ENCODE peak calls at places on chromosomes 16 and 17, in nine cellular contexts. J is CD8-positive, alpha-beta memory T cell; C is adipocyte; P is body of pancreas; R is uterus; U is HCT116; Q is CD4-positive, alpha-beta memory T cell; T is cardiac muscle cell; O is ascending aorta. B is an unnamed sample. For H3K9me3 and H3K4me1, the result is how much of the 10 kb centered on the place peaks cover.

GRCh38 chr17:42183741-42184711 is 1.2 kb downstream of the HCRT start:
- DNase-seq in C (peak), T (peak), P (peak), J (peak), O (no peak), U (peak), Q (peak), R (peak), B (peak)

GRCh38 chr17:79182176-79183160 is 107.8 kb downstream of the ENGASE start:
- DNase-seq in J (no peak), C (no peak), Q (no peak), P (no peak), O (no peak), R (no peak), T (no peak), U (no peak), B (no peak)

GRCh38 chr17:10698116-10698818 is 873 bp downstream of the ADPRM start:
- DNase-seq in Q (peak), P (no peak), O (no peak), J (no peak), T (no peak), U (no peak), R (no peak), C (peak), B (peak)

GRCh38 chr16:23595246-23595950 is 718 bp downstream of the NDUFAB1 start:
- DNase-seq in T (peak), R (no peak), C (peak), J (no peak), P (no peak), Q (no peak), O (no peak), U (no peak), B (no peak)

GRCh38 chr17:11719852-11720251 is 121.6 kb downstream of the DNAH9 start:
- DNase-seq in Q (no peak), T (no peak), J (no peak), O (no peak), P (no peak), U (no peak), C (no peak), R (no peak), B (no peak)

GRCh38 chr16:86565644-86566511 is 751 bp upstream of the FOXC2 start:
- DNase-seq in J (no peak), O (no peak), R (no peak), T (peak), P (no peak), Q (no peak), U (no peak), C (no peak), B (no peak)

GRCh38 chr17:63150466-63150865 is 184.4 kb downstream of the TANC2 start:
- DNase-seq in C (peak), R (no peak), P (no peak), J (no peak), U (no peak), Q (no peak), T (no peak), O (no peak), B (no peak)

GRCh38 chr17:31674305-31674704 is 184.7 kb downstream of the COPRS start:
- DNase-seq in P (no peak), R (no peak), C (peak), U (no peak), Q (no peak), T (no peak), O (no peak), J (no peak), B (peak)

GRCh38 chr16:51880776-51881175 is 666.2 kb downstream of the TOX3 start:
- DNase-seq in U (no peak), T (no peak), Q (no peak), C (peak), J (no peak), R (no peak), P (no peak), O (no peak), B (peak)

GRCh38 chr17:58403312-58403711 is 14.0 kb downstream of the RNF43 start:
- DNase-seq in Q (no peak), R (no peak), T (no peak), J (no peak), U (no peak), C (no peak), O (no peak), P (no peak), B (peak)

GRCh38 chr16:58440094-58440493 is 47.8 kb downstream of the GINS3 start:
- DNase-seq in Q (no peak), C (no peak), R (no peak), T (no peak), P (no peak), J (no peak), U (no peak), O (no peak), B (no peak)

GRCh38 chr17:48505788-48506187 is 25.0 kb downstream of the HOXB1 start:
- DNase-seq in O (no peak), T (peak), C (peak), P (no peak), U (peak), J (peak), Q (peak), R (no peak), B (peak)

GRCh38 chr16:48612621-48613020 is 2.6 kb upstream of the N4BP1 start:
- DNase-seq in J (peak), O (no peak), R (no peak), U (no peak), C (no peak), T (no peak), Q (no peak), P (no peak), B (no peak)

GRCh38 chr16:47888142-47888541 is 267.7 kb downstream of the ABCC12 start:
- DNase-seq in O (no peak), P (no peak), Q (no peak), R (no peak), T (no peak), C (peak), U (no peak), J (no peak), B (peak)

GRCh38 chr16:56424404-56424765 is 960 bp downstream of the AMFR start:
- DNase-seq in Q (no peak), J (no peak), R (no peak), C (peak), P (no peak), O (no peak), T (peak), U (no peak), B (peak)

GRCh38 chr16:49463529-49463928 is 89.9 kb downstream of the C16orf78 start:
- DNase-seq in R (no peak), Q (peak), J (peak), U (no peak), C (no peak), O (no peak), T (no peak), P (peak), B (no peak)

GRCh38 chr16:6317924-6318323 is 1014.7 kb upstream of the RBFOX1 start:
- DNase-seq in P (no peak), Q (no peak), C (no peak), O (no peak), U (no peak), T (no peak), J (no peak), R (no peak), B (no peak)

DNA sequence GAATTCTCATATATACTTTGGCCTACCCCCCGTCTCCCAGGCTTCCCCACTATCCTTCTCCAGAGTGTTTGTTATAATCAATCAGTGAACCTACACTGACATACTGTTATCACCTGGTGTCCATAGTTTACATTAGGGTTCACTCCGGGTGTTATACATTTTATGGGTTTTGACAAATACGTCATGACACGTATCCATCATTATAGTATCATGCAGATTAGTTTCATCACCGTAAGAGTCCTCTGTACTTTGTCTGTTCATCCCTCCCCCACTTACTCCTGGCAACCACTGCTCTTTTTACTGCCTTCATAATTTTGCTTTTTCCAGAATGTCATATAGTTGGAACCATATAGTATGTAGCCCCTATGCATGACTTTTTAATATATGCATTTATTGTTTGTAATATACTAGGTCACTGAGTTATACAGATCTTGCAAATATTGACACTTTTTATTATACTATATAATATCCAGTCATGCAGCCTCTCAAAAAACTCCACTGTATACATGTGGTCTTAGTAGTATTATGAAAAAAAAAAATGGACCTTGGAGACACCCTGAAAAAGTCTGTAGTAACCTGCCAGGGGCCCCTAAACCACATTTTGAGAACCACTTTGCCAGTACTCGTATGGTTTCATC is 28.4 kb downstream of the PPM1D start:
- DNase-seq in T (no peak), O (no peak), R (no peak), Q (no peak), J (no peak), P (no peak), C (no peak), U (no peak), B (no peak)
- H3K9me3 ChIP-seq in T (under half), O (under half), R (under half), Q (under half), J (under half), P (under half), C (under half), U (under half), B (under half)

GRCh38 chr17:81424613-81425017 is 29.4 kb downstream of the BAHCC1 start:
- DNase-seq in C (no peak), R (no peak), T (no peak), J (no peak), U (no peak), O (no peak), Q (no peak), P (no peak), B (no peak)

GRCh38 chr17:81424151-81424550 is 28.9 kb downstream of the BAHCC1 start:
- DNase-seq in T (no peak), U (no peak), O (no peak), R (no peak), Q (no peak), J (no peak), C (no peak), P (no peak), B (no peak)

GRCh38 chr17:81420769-81421462 is 25.7 kb downstream of the BAHCC1 start:
- DNase-seq in O (no peak), P (peak), J (no peak), U (no peak), C (peak), T (no peak), R (no peak), Q (no peak), B (no peak)

GRCh38 chr17:81423698-81424071 is 28.4 kb downstream of the BAHCC1 start:
- DNase-seq in T (no peak), C (no peak), U (no peak), Q (no peak), O (no peak), P (no peak), J (no peak), R (no peak), B (no peak)

DNA sequence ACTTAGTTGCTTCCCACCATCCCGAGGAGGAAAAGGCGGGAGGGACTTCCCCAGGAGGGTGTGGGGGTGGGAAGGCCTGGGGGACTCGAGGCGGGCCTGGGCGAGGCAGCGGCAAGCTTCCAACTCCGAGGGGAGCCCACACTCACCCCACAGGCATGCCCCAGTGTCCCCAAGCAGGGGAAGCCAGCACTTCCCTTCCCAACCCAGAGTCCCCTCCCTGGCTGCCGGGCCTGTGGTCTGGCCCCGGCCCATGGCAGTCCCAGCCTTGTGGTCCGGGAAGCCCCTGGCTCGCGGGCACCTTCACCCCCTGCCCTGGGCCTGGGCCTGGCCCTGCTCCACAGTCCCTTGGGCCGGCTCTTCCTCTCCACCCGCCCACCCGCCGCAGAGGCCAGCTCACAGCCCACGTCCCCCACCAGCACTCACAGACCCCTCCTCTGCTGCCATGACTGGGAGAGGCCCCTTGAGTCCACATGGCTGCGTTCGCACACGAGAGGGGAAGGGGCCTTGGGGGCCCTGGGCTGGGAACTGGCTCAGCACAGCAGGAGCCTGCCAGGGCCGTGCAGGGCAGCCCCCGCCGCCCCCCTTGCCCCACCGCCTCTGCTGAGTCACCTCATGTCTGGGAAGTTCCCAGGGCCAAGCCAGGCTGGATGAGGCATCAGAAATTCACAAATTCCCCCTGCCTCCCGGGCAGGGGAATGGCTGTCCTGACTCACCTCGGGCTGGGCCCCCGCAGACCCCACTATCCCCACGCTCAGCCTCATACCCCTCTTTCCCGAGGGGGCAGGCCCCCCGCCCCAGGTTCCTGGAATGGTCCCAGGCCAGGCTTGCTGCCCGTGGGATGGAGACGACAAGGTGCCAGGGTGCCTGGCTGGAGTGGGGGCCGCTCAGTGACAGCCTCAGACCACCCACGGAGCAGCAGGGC is 27.8 kb downstream of the BAHCC1 start:
- DNase-seq in R (peak), T (peak), C (peak), P (peak), Q (no peak), O (peak), J (no peak), U (peak), B (peak)
- H3K4me1 ChIP-seq in R (under half), T (under half), C (half or more), P (half or more), Q (under half), O (half or more), J (under half), U (half or more), B (under half)

GRCh38 chr16:73053379-73054130 is 5.6 kb upstream of the ZFHX3 start:
- DNase-seq in O (no peak), C (no peak), T (no peak), U (peak), Q (no peak), J (no peak), P (no peak), R (no peak), B (peak)
- H3K4me3 ChIP-seq in O (peak), C (no peak), T (no peak), U (peak), Q (no peak), J (no peak), P (no peak), R (no peak), B (no peak)

GRCh38 chr16:12732600-12732999 is 71.1 kb downstream of the CPPED1 start:
- DNase-seq in T (no peak), U (no peak), P (no peak), O (no peak), J (no peak), Q (no peak), C (no peak), R (no peak), B (no peak)
- H3K9me3 ChIP-seq in T (under half), U (under half), P (under half), O (under half), J (under half), Q (under half), C (under half), R (under half), B (under half)

DNA sequence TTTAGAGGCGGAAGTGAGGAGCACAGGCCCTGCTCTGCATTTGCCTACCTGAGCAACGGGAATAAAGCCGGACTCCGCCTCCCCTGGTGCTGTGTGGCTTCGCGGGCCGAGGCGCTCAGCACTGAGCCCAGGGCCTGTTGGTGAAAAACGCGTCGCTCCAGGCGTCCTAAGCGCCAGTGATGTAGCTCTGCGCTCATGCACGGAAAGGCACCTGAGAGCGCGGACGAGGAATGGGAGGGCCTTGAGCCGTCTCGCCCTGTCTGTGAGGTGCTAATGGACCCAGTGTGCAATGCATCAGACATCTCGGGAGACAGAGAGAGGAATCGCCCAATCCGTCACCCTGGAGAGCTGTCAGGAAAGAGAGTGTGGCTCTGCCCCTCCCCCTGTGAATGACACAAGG is 17.2 kb upstream of the ATP2A3 start:
- DNase-seq in T (no peak), J (no peak), C (no peak), Q (no peak), R (no peak), U (no peak), P (no peak), O (no peak), B (no peak)
- H3K4me1 ChIP-seq in T (under half), J (under half), C (under half), Q (under half), R (under half), U (under half), P (under half), O (under half), B (under half)

DNA sequence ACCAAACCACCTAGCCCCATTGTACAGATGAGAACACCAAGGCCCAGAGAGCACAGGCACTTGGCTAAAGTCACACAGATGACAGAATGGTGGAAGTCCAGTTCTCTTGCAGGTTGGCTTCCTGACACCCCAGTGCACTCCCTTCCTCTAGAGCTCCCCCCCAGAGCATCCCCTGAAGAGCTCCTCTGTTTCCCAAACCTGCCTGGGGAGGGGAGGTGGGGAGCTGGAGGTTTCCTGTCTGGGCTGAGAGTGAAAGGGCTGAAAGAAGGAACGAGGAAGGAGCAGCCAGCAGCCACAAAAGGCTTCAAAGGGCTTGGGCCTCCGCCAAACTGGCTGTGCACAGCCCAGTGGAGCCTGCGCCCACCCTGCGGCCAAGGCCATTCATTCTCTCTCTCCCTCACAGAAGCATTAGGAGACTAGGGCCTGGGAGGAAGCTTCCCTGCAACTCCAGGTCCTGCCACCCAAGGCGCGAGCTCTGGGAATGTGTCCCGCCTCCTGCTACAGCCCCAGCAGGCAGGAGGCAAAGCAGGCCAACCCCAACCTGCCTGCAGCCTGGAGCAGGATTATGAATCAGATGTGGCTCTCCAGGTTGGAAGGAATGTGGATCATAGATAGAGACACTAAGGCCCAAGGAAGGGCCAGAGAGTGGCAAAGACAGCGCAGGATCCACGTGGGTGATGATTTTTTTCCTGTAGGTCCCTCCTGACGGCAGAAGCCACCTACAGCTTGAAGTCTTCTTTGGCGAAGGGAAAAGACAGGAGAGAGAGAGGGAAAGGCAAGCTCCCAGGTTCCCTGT is 913 bp downstream of the SLC13A5 start:
- DNase-seq in C (no peak), T (peak), Q (no peak), R (no peak), U (no peak), O (no peak), J (no peak), P (no peak), B (peak)
- H3K4me3 ChIP-seq in C (no peak), T (no peak), Q (no peak), R (no peak), U (no peak), O (no peak), J (no peak), P (no peak), B (no peak)

B was measured in mammary epithelial cell.